ENCODE peak calls at places on chromosomes 3 and 15, in six cellular contexts. I is stomach, S is pancreas, M is neural progenitor cell, V is heart right ventricle, Z is suprapubic skin. C is an unnamed sample. For H3K27me3 and H3K36me3, the result is how much of the 10 kb centered on the place peaks cover.

GRCh38 chr3:185656321-185656840 is 70.3 kb downstream of the SENP2 start:
- DNase-seq in M (no peak), I (no peak), S (no peak), V (no peak), Z (no peak), C (peak)

GRCh38 chr3:43770426-43771103 is 79.8 kb downstream of the ABHD5 start:
- DNase-seq in M (no peak), V (peak), I (peak), Z (peak), S (no peak), C (no peak)

GRCh38 chr3:20669675-20670074 is 483.7 kb upstream of the SGO1 start:
- DNase-seq in V (no peak), S (no peak), Z (no peak), M (no peak), I (no peak), C (no peak)

GRCh38 chr3:9704343-9705322 is 1.0 kb downstream of the CPNE9 start:
- DNase-seq in S (peak), I (peak), V (no peak), Z (no peak), M (peak), C (no peak)

GRCh38 chr15:71650603-71651002 is 159.8 kb upstream of the NR2E3 start:
- DNase-seq in S (no peak), I (no peak), M (no peak), V (no peak), Z (no peak), C (no peak)

GRCh38 chr3:28972921-28973320 is 307.9 kb upstream of the RBMS3 start:
- DNase-seq in I (no peak), V (no peak), Z (no peak), M (no peak), S (no peak), C (no peak)

GRCh38 chr3:50542177-50543034 is 25.1 kb downstream of the C3orf18 start:
- DNase-seq in Z (no peak), V (peak), S (peak), I (peak), M (peak), C (no peak)

GRCh38 chr3:197023241-197023997 is 6.2 kb downstream of the MELTF start:
- DNase-seq in Z (peak), M (no peak), S (no peak), I (no peak), V (no peak), C (no peak)

GRCh38 chr3:179956416-179956830 is 80.3 kb downstream of the PEX5L start:
- DNase-seq in V (no peak), I (no peak), Z (no peak), S (no peak), M (no peak), C (no peak)
- H3K27me3 ChIP-seq in V (under half), I (under half), Z (under half), S (under half), M (under half), C (under half)

DNA sequence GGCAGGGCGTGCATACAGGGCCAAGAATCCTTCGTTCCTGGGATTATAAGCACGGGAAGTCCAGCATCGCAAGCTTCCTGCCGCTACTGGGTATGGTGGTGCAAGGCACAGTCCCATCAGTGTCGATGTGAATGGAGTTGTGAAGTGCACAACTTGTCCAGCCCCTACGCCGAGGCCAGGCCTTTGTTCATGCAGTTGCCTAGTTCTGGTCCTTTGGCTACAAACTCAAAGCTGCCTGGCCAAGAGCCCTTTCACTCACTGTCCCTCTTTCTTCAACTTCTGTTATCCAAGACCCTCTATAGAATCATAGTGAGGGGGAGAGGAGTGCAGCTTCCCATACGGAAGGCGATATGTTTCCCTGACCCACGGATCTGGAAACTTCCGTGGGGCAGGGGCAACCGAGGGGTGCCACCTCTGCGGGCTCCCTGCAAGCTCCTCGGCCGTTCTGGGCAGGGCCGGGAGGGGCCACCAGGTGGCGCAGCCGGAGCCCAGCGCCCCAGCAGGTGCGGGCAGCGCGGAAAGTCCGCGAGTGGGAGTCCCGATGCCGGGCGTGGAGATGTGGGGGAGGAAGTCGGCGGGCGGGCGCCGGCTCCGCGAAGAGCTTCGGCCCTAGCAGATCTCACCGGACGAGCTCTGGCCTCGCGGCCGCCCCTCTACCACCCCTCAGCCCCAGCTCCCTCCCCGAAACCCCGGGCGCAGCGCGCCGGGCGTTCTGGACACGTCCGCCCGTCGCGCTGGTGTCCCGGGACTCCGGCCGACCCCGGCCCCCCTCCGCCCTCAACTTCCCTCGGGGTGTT is 693 bp downstream of the RASGRP1 start:
- DNase-seq in Z (no peak), S (peak), M (peak), V (peak), I (peak), C (no peak)
- TF ChIP-seq CTCF in Z (peak), S (peak), M (peak), V (peak), I (peak), C (peak)

DNA sequence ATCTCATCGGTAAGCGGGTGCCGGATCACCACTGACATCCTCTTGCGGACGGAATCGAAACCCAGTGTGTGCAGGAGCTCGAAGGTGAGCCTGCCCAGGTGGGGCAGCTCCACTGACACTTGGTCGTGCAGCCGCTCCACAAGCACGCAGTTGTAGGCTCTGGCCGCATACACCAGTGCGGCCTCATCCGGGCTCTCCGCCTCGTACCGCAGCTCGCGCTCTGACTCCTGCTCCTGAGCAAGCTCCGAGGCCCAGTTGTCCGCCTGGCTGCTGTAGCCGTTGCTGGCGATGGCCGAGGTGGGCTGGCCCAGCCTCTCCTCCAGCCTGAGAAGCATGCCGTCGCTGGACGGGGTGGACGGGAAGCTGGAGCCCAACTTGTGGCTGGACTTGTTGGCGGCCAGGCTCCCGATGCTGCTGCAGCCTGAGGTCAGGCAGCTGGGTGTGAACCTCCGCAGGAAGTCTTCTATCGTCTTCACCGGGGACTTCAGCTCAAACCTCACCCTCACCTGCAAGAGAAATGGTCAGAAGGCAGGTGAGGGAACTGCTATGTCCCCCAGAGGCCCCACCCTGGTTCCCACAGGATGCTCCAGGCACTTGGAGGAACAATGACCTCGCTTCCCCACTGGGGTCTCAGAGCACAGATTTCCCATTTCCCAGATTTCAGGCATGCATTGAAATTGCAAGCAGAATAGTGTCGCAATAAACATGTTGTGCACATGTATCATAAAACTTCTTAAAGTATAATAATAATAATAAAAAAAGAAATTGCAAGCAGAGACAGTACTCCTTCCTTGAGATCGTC is 149.2 kb downstream of the ATP10A start:
- DNase-seq in M (no peak), Z (no peak), I (no peak), S (peak), V (no peak), C (peak)
- H3K36me3 ChIP-seq in M (under half), Z (under half), I (under half), S (under half), V (under half), C (under half)

DNA sequence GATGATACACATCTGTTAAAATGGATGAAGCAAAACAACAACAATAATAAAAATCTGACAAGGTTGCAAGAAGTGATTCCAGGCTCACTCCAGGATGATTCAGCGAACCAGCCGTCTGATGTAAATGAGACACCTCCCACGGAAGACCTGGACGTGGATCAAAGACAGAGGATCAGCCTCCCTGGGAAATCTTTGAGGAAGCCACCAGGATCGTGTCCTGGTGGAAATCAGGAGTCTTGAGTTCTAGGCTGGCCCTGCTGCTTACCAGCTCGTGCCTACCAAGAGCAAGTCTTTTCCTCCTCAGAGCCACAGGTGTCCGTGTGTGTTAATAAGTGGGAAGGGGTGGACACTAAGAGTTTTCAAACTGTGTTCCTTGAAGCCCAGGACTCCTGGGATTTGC is 15.3 kb upstream of the ADCY5 start:
- DNase-seq in V (no peak), M (no peak), Z (no peak), S (no peak), I (no peak), C (no peak)
- H3K27me3 ChIP-seq in V (under half), M (under half), Z (under half), S (under half), I (under half), C (under half)

DNA sequence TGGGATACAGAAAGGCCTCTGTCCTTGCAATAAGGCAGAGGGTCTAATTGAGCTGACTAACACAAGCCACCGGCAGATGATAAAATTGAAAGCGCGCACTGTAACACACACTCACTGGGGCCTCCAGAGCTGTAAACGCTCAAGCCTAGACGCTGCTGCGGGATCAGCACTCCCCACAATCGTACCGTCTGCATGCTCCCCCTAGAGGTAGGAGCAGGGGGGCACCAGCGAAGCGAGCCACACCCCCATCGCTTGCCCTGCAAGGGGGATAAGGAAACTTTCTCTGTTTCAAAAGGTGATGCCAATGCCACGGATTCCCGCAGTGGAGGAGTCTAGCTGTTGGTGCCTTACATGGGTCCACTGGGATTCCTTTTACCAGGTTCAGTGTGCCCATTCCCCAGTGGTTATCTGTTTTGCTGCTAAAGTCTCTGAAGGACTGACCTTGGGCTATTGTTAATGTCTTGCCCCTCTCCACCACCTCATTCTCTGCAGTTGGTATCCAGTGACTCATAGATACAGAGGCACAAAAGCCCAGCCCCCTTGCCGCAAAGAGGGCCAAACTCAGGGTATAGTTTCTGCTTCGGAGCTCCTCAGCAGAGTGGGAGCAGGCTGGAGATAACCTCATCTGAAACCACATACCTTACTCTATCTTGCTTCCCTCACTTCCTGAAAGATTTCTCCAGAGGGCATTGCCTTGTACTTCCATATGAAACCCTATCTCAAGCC is 139.3 kb upstream of the KBTBD8 start:
- DNase-seq in S (no peak), Z (no peak), M (peak), V (no peak), I (no peak), C (no peak)
- TF ChIP-seq CTCF in S (no peak), Z (no peak), M (peak), V (no peak), I (no peak), C (no peak)

GRCh38 chr15:76274226-76274625 is 37.0 kb downstream of the ETFA start:
- DNase-seq in V (no peak), M (no peak), I (no peak), Z (no peak), S (no peak), C (no peak)
- H3K36me3 ChIP-seq in V (under half), M (under half), I (half or more), Z (half or more), S (under half), C (half or more)

GRCh38 chr15:65824941-65825544 is 33.0 kb upstream of the DENND4A start:
- DNase-seq in S (no peak), Z (no peak), M (no peak), I (no peak), V (no peak), C (no peak)
- H3K27me3 ChIP-seq in S (under half), Z (under half), M (under half), I (under half), V (under half), C (under half)